ENCODE peak calls at places on chromosomes 12 and 14, in eight cellular contexts. One of them, this sample, is unnamed.

GRCh38 chr14:90639641-90640040 is 176.6 kb downstream of the TTC7B start:
- DNase-seq in stimulated activated CD4-positive, alpha-beta T cell treated with anti-CD3 and anti-CD28 coated beads, TNF-alpha, amount 100 ng/mL, for 1 hour: no peak
- DNase-seq in H7: no peak
- DNase-seq in activated gamma-delta T cell treated with Interleukin-2 at 50 U/mL for 16 hours: no peak
- DNase-seq in fibroblast of the aortic adventitia: no peak
- DNase-seq in A172: no peak
- DNase-seq in upper lobe of right lung: no peak
- DNase-seq in mesenteric fat pad: no peak
- DNase-seq in this sample: no peak

GRCh38 chr12:78519422-78519821 is 345.2 kb upstream of the SYT1 start:
- DNase-seq in stimulated activated CD4-positive, alpha-beta T cell treated with anti-CD3 and anti-CD28 coated beads, TNF-alpha, amount 100 ng/mL, for 1 hour: no peak
- DNase-seq in H7: no peak
- DNase-seq in activated gamma-delta T cell treated with Interleukin-2 at 50 U/mL for 16 hours: no peak
- DNase-seq in fibroblast of the aortic adventitia: no peak
- DNase-seq in A172: no peak
- DNase-seq in upper lobe of right lung: peak
- DNase-seq in mesenteric fat pad: peak
- DNase-seq in this sample: no peak

GRCh38 chr12:103114296-103115055 is 157.0 kb downstream of the ASCL1 start:
- DNase-seq in stimulated activated CD4-positive, alpha-beta T cell treated with anti-CD3 and anti-CD28 coated beads, TNF-alpha, amount 100 ng/mL, for 1 hour: no peak
- DNase-seq in H7: no peak
- DNase-seq in activated gamma-delta T cell treated with Interleukin-2 at 50 U/mL for 16 hours: no peak
- DNase-seq in fibroblast of the aortic adventitia: no peak
- DNase-seq in A172: no peak
- DNase-seq in upper lobe of right lung: no peak
- DNase-seq in mesenteric fat pad: no peak
- DNase-seq in this sample: no peak

GRCh38 chr12:31491819-31492598 is 98.9 kb downstream of the DENND5B start:
- DNase-seq in stimulated activated CD4-positive, alpha-beta T cell treated with anti-CD3 and anti-CD28 coated beads, TNF-alpha, amount 100 ng/mL, for 1 hour: no peak
- DNase-seq in H7: no peak
- DNase-seq in activated gamma-delta T cell treated with Interleukin-2 at 50 U/mL for 16 hours: no peak
- DNase-seq in fibroblast of the aortic adventitia: peak
- DNase-seq in A172: peak
- DNase-seq in upper lobe of right lung: no peak
- DNase-seq in mesenteric fat pad: no peak
- DNase-seq in this sample: peak

GRCh38 chr12:28954333-28954732 is 194.7 kb upstream of the FAR2 start:
- DNase-seq in stimulated activated CD4-positive, alpha-beta T cell treated with anti-CD3 and anti-CD28 coated beads, TNF-alpha, amount 100 ng/mL, for 1 hour: no peak
- DNase-seq in H7: no peak
- DNase-seq in activated gamma-delta T cell treated with Interleukin-2 at 50 U/mL for 16 hours: no peak
- DNase-seq in fibroblast of the aortic adventitia: peak
- DNase-seq in A172: no peak
- DNase-seq in upper lobe of right lung: no peak
- DNase-seq in mesenteric fat pad: no peak
- DNase-seq in this sample: no peak

GRCh38 chr12:23756416-23756815 is 193.1 kb downstream of the SOX5 start:
- DNase-seq in stimulated activated CD4-positive, alpha-beta T cell treated with anti-CD3 and anti-CD28 coated beads, TNF-alpha, amount 100 ng/mL, for 1 hour: no peak
- DNase-seq in H7: no peak
- DNase-seq in activated gamma-delta T cell treated with Interleukin-2 at 50 U/mL for 16 hours: no peak
- DNase-seq in fibroblast of the aortic adventitia: no peak
- DNase-seq in A172: no peak
- DNase-seq in upper lobe of right lung: no peak
- DNase-seq in mesenteric fat pad: no peak
- DNase-seq in this sample: no peak

GRCh38 chr12:2858944-2859352 is 2.1 kb upstream of the TEX52 start:
- DNase-seq in stimulated activated CD4-positive, alpha-beta T cell treated with anti-CD3 and anti-CD28 coated beads, TNF-alpha, amount 100 ng/mL, for 1 hour: no peak
- DNase-seq in H7: no peak
- DNase-seq in activated gamma-delta T cell treated with Interleukin-2 at 50 U/mL for 16 hours: no peak
- DNase-seq in fibroblast of the aortic adventitia: no peak
- DNase-seq in A172: no peak
- DNase-seq in upper lobe of right lung: no peak
- DNase-seq in mesenteric fat pad: no peak
- DNase-seq in this sample: no peak

GRCh38 chr12:28507867-28508266 is 317.6 kb downstream of the CCDC91 start:
- DNase-seq in stimulated activated CD4-positive, alpha-beta T cell treated with anti-CD3 and anti-CD28 coated beads, TNF-alpha, amount 100 ng/mL, for 1 hour: no peak
- DNase-seq in H7: no peak
- DNase-seq in activated gamma-delta T cell treated with Interleukin-2 at 50 U/mL for 16 hours: no peak
- DNase-seq in fibroblast of the aortic adventitia: no peak
- DNase-seq in A172: no peak
- DNase-seq in upper lobe of right lung: no peak
- DNase-seq in mesenteric fat pad: no peak
- DNase-seq in this sample: no peak

GRCh38 chr12:55743967-55744931 is 1.3 kb downstream of the GDF11 start:
- DNase-seq in stimulated activated CD4-positive, alpha-beta T cell treated with anti-CD3 and anti-CD28 coated beads, TNF-alpha, amount 100 ng/mL, for 1 hour: no peak
- DNase-seq in H7: peak
- DNase-seq in activated gamma-delta T cell treated with Interleukin-2 at 50 U/mL for 16 hours: no peak
- DNase-seq in fibroblast of the aortic adventitia: no peak
- DNase-seq in A172: no peak
- DNase-seq in upper lobe of right lung: no peak
- DNase-seq in mesenteric fat pad: peak
- DNase-seq in this sample: no peak

GRCh38 chr14:75661499-75661814 is 411 bp downstream of the TTLL5 start:
- DNase-seq in stimulated activated CD4-positive, alpha-beta T cell treated with anti-CD3 and anti-CD28 coated beads, TNF-alpha, amount 100 ng/mL, for 1 hour: no peak
- DNase-seq in H7: no peak
- DNase-seq in activated gamma-delta T cell treated with Interleukin-2 at 50 U/mL for 16 hours: no peak
- DNase-seq in fibroblast of the aortic adventitia: no peak
- DNase-seq in A172: peak
- DNase-seq in upper lobe of right lung: no peak
- DNase-seq in mesenteric fat pad: no peak
- DNase-seq in this sample: no peak

GRCh38 chr12:93179792-93180191 is 197.9 kb upstream of the NUDT4 start:
- DNase-seq in stimulated activated CD4-positive, alpha-beta T cell treated with anti-CD3 and anti-CD28 coated beads, TNF-alpha, amount 100 ng/mL, for 1 hour: no peak
- DNase-seq in H7: no peak
- DNase-seq in activated gamma-delta T cell treated with Interleukin-2 at 50 U/mL for 16 hours: no peak
- DNase-seq in fibroblast of the aortic adventitia: no peak
- DNase-seq in A172: no peak
- DNase-seq in upper lobe of right lung: no peak
- DNase-seq in mesenteric fat pad: no peak
- DNase-seq in this sample: no peak

GRCh38 chr12:127811988-127812387 is 455.0 kb upstream of the TMEM132C start:
- DNase-seq in stimulated activated CD4-positive, alpha-beta T cell treated with anti-CD3 and anti-CD28 coated beads, TNF-alpha, amount 100 ng/mL, for 1 hour: no peak
- DNase-seq in H7: peak
- DNase-seq in activated gamma-delta T cell treated with Interleukin-2 at 50 U/mL for 16 hours: no peak
- DNase-seq in fibroblast of the aortic adventitia: peak
- DNase-seq in A172: peak
- DNase-seq in upper lobe of right lung: no peak
- DNase-seq in mesenteric fat pad: no peak
- DNase-seq in this sample: no peak

GRCh38 chr14:36935976-36936678 is 236.3 kb downstream of the SLC25A21 start:
- DNase-seq in stimulated activated CD4-positive, alpha-beta T cell treated with anti-CD3 and anti-CD28 coated beads, TNF-alpha, amount 100 ng/mL, for 1 hour: no peak
- DNase-seq in H7: no peak
- DNase-seq in activated gamma-delta T cell treated with Interleukin-2 at 50 U/mL for 16 hours: no peak
- DNase-seq in fibroblast of the aortic adventitia: peak
- DNase-seq in A172: no peak
- DNase-seq in upper lobe of right lung: no peak
- DNase-seq in mesenteric fat pad: no peak
- DNase-seq in this sample: no peak

GRCh38 chr14:66315548-66315947 is 170.6 kb upstream of the CCDC196 start:
- DNase-seq in stimulated activated CD4-positive, alpha-beta T cell treated with anti-CD3 and anti-CD28 coated beads, TNF-alpha, amount 100 ng/mL, for 1 hour: no peak
- DNase-seq in H7: peak
- DNase-seq in activated gamma-delta T cell treated with Interleukin-2 at 50 U/mL for 16 hours: no peak
- DNase-seq in fibroblast of the aortic adventitia: no peak
- DNase-seq in A172: no peak
- DNase-seq in upper lobe of right lung: no peak
- DNase-seq in mesenteric fat pad: no peak
- DNase-seq in this sample: no peak

GRCh38 chr12:81296556-81297305 is 218.9 kb downstream of the ACSS3 start:
- DNase-seq in stimulated activated CD4-positive, alpha-beta T cell treated with anti-CD3 and anti-CD28 coated beads, TNF-alpha, amount 100 ng/mL, for 1 hour: no peak
- DNase-seq in H7: no peak
- DNase-seq in activated gamma-delta T cell treated with Interleukin-2 at 50 U/mL for 16 hours: no peak
- DNase-seq in fibroblast of the aortic adventitia: peak
- DNase-seq in A172: peak
- DNase-seq in upper lobe of right lung: no peak
- DNase-seq in mesenteric fat pad: no peak
- DNase-seq in this sample: no peak

GRCh38 chr12:88723219-88723618 is 142.9 kb upstream of the KITLG start:
- DNase-seq in stimulated activated CD4-positive, alpha-beta T cell treated with anti-CD3 and anti-CD28 coated beads, TNF-alpha, amount 100 ng/mL, for 1 hour: no peak
- DNase-seq in H7: no peak
- DNase-seq in activated gamma-delta T cell treated with Interleukin-2 at 50 U/mL for 16 hours: no peak
- DNase-seq in fibroblast of the aortic adventitia: peak
- DNase-seq in A172: no peak
- DNase-seq in upper lobe of right lung: no peak
- DNase-seq in mesenteric fat pad: no peak
- DNase-seq in this sample: no peak

GRCh38 chr12:47026291-47026690 is 53.1 kb upstream of the PCED1B start:
- DNase-seq in stimulated activated CD4-positive, alpha-beta T cell treated with anti-CD3 and anti-CD28 coated beads, TNF-alpha, amount 100 ng/mL, for 1 hour: no peak
- DNase-seq in H7: no peak
- DNase-seq in activated gamma-delta T cell treated with Interleukin-2 at 50 U/mL for 16 hours: no peak
- DNase-seq in fibroblast of the aortic adventitia: no peak
- DNase-seq in A172: no peak
- DNase-seq in upper lobe of right lung: no peak
- DNase-seq in mesenteric fat pad: no peak
- DNase-seq in this sample: no peak

GRCh38 chr12:3036901-3037600 is 40.1 kb upstream of the TSPAN9 start:
- DNase-seq in stimulated activated CD4-positive, alpha-beta T cell treated with anti-CD3 and anti-CD28 coated beads, TNF-alpha, amount 100 ng/mL, for 1 hour: no peak
- DNase-seq in H7: peak
- DNase-seq in activated gamma-delta T cell treated with Interleukin-2 at 50 U/mL for 16 hours: no peak
- DNase-seq in fibroblast of the aortic adventitia: no peak
- DNase-seq in A172: no peak
- DNase-seq in upper lobe of right lung: no peak
- DNase-seq in mesenteric fat pad: no peak
- DNase-seq in this sample: no peak